ENCODE peak calls at places on chromosomes 11 and 22, in seven cellular contexts. Q is astrocyte of the spinal cord; K is T-helper 2 cell; B is stimulated activated CD8-positive, alpha-beta memory T cell treated with anti-CD3 and anti-CD28 coated beads, Interleukin-4, amount 100 ng/mL, for 24 hours; R is heart right ventricle; U is esophagus squamous epithelium; I is activated CD4-positive, alpha-beta T cell treated with anti-CD3 and anti-CD28 coated beads, Interleukin-2, amount 50 U/mL, for 24 hours. C is an unnamed sample.

GRCh38 chr11:85530596-85530995 is 96.5 kb downstream of the DLG2 start:
- DNase-seq in Q (peak), K (no peak), B (no peak), R (no peak), U (no peak), I (no peak), C (no peak)

GRCh38 chr11:6498121-6498520 is 1.0 kb downstream of the DNHD1 start:
- DNase-seq in Q (peak), K (no peak), B (no peak), R (no peak), U (no peak), I (no peak), C (no peak)

GRCh38 chr11:117597083-117597482 is 199.9 kb downstream of the DSCAML1 start:
- DNase-seq in Q (peak), K (peak), B (peak), R (peak), U (no peak), I (no peak), C (no peak)

GRCh38 chr11:79663012-79663411 is 222.2 kb upstream of the TENM4 start:
- DNase-seq in Q (no peak), K (no peak), B (no peak), R (no peak), U (no peak), I (no peak), C (no peak)

GRCh38 chr22:27624705-27625104 is 176.9 kb downstream of the MN1 start:
- DNase-seq in Q (peak), K (no peak), B (no peak), R (no peak), U (no peak), I (no peak), C (no peak)

GRCh38 chr11:134531331-134532135 is 119.5 kb upstream of the B3GAT1 start:
- DNase-seq in Q (no peak), K (no peak), B (no peak), R (peak), U (no peak), I (no peak), C (peak)

GRCh38 chr22:23220485-23221350 is 40.4 kb downstream of the BCR start:
- DNase-seq in Q (no peak), K (peak), B (no peak), R (no peak), U (no peak), I (no peak), C (no peak)

GRCh38 chr11:103892603-103893002 is 143.8 kb upstream of the DDI1 start:
- DNase-seq in Q (peak), K (no peak), B (no peak), R (no peak), U (no peak), I (no peak), C (no peak)

GRCh38 chr22:50308986-50309600 is 1.6 kb upstream of the PLXNB2 start:
- DNase-seq in Q (no peak), K (no peak), B (no peak), R (no peak), U (no peak), I (no peak), C (peak)

GRCh38 chr11:34749666-34750659 is 129.1 kb downstream of the EHF start:
- DNase-seq in Q (peak), K (no peak), B (no peak), R (peak), U (no peak), I (no peak), C (peak)

GRCh38 chr11:114195981-114196731 is 100.0 kb upstream of the NNMT start:
- DNase-seq in Q (no peak), K (peak), B (no peak), R (no peak), U (no peak), I (no peak), C (peak)

GRCh38 chr11:3903207-3903896 is 47.9 kb downstream of the STIM1 start:
- DNase-seq in Q (no peak), K (no peak), B (no peak), R (no peak), U (no peak), I (no peak), C (no peak)

GRCh38 chr22:45516923-45517675 is 14.4 kb downstream of the FBLN1 start:
- DNase-seq in Q (peak), K (no peak), B (no peak), R (no peak), U (no peak), I (no peak), C (no peak)

GRCh38 chr11:64094463-64095223 is 58.9 kb downstream of the FLRT1 start:
- DNase-seq in Q (peak), K (no peak), B (no peak), R (no peak), U (no peak), I (no peak), C (no peak)

GRCh38 chr11:113554531-113554930 is 79.3 kb upstream of the DRD2 start:
- DNase-seq in Q (no peak), K (no peak), B (no peak), R (no peak), U (no peak), I (no peak), C (no peak)

GRCh38 chr11:8330416-8330815 is 66.7 kb upstream of the LMO1 start:
- DNase-seq in Q (no peak), K (no peak), B (no peak), R (no peak), U (no peak), I (no peak), C (no peak)

C was measured in upper lobe of left lung.